ENCODE peak calls at places on chromosomes 2 and 18, in nine cellular contexts. One of them, this sample, is unnamed.

GRCh38 chr18:44036500-44036899 is 644.2 kb upstream of the SETBP1 start:
- DNase-seq in A549: no peak
- DNase-seq in fibroblast of lung: peak; percentile 5
- DNase-seq in PC-3: no peak
- DNase-seq in tibial nerve: peak; percentile 15
- DNase-seq in uterus: no peak
- DNase-seq in left lung: peak; percentile 41
- DNase-seq in transverse colon: no peak
- DNase-seq in mucosa of descending colon: no peak
- DNase-seq in this sample: no peak

GRCh38 chr2:27191107-27191829 is 20.6 kb upstream of the ATRAID start:
- DNase-seq in tibial nerve: no peak
- DNase-seq in fibroblast of lung: peak; percentile 81
- DNase-seq in uterus: peak; percentile 65
- DNase-seq in left lung: no peak
- DNase-seq in mucosa of descending colon: no peak
- DNase-seq in A549: peak; percentile 60
- DNase-seq in transverse colon: peak; percentile 53
- DNase-seq in PC-3: peak; percentile 67
- DNase-seq in this sample: no peak

GRCh38 chr2:88626171-88627054 is 851 bp downstream of the EIF2AK3 start:
- DNase-seq in left lung: peak; percentile 87
- DNase-seq in A549: peak; percentile 14
- DNase-seq in fibroblast of lung: no peak
- DNase-seq in mucosa of descending colon: peak; percentile 71
- DNase-seq in tibial nerve: no peak
- DNase-seq in PC-3: peak; percentile 25
- DNase-seq in transverse colon: peak; percentile 49
- DNase-seq in uterus: peak; percentile 40
- DNase-seq in this sample: no peak

GRCh38 chr2:168256448-168256847 is 9.1 kb upstream of the STK39 start:
- DNase-seq in tibial nerve: no peak
- DNase-seq in transverse colon: peak; percentile 60
- DNase-seq in uterus: no peak
- DNase-seq in left lung: no peak
- DNase-seq in mucosa of descending colon: no peak
- DNase-seq in fibroblast of lung: no peak
- DNase-seq in PC-3: no peak
- DNase-seq in A549: no peak
- DNase-seq in this sample: no peak

GRCh38 chr18:75220786-75221355 is 10.3 kb downstream of the TSHZ1 start:
- DNase-seq in fibroblast of lung: no peak
- DNase-seq in tibial nerve: no peak
- DNase-seq in uterus: no peak
- DNase-seq in transverse colon: no peak
- DNase-seq in A549: no peak
- DNase-seq in mucosa of descending colon: no peak
- DNase-seq in left lung: no peak
- DNase-seq in PC-3: no peak
- DNase-seq in this sample: no peak

GRCh38 chr2:20438334-20439192 is 8.3 kb upstream of the RHOB start:
- DNase-seq in tibial nerve: peak; percentile 39
- DNase-seq in uterus: no peak
- DNase-seq in left lung: no peak
- DNase-seq in A549: peak; percentile 78
- DNase-seq in mucosa of descending colon: no peak
- DNase-seq in fibroblast of lung: peak; percentile 99
- DNase-seq in transverse colon: peak; percentile 57
- DNase-seq in PC-3: peak; percentile 87
- DNase-seq in this sample: no peak

GRCh38 chr18:37006742-37007141 is 177.8 kb downstream of the KIAA1328 start:
- DNase-seq in PC-3: no peak
- DNase-seq in fibroblast of lung: no peak
- DNase-seq in tibial nerve: no peak
- DNase-seq in transverse colon: no peak
- DNase-seq in A549: no peak
- DNase-seq in uterus: no peak
- DNase-seq in left lung: no peak
- DNase-seq in mucosa of descending colon: no peak
- DNase-seq in this sample: no peak

GRCh38 chr2:119808516-119809147 is 48.9 kb downstream of the PTPN4 start:
- DNase-seq in A549: no peak
- DNase-seq in uterus: no peak
- DNase-seq in tibial nerve: no peak
- DNase-seq in fibroblast of lung: no peak
- DNase-seq in mucosa of descending colon: no peak
- DNase-seq in left lung: no peak
- DNase-seq in PC-3: peak; percentile 60
- DNase-seq in transverse colon: no peak
- DNase-seq in this sample: no peak

GRCh38 chr2:219448776-219449476 is 14.3 kb downstream of the SPEG start:
- DNase-seq in fibroblast of lung: no peak
- DNase-seq in left lung: no peak
- DNase-seq in uterus: no peak
- DNase-seq in PC-3: no peak
- DNase-seq in A549: no peak
- DNase-seq in transverse colon: no peak
- DNase-seq in tibial nerve: no peak
- DNase-seq in mucosa of descending colon: no peak
- DNase-seq in this sample: peak; percentile 55

GRCh38 chr2:237705225-237705524 is 77.8 kb downstream of the LRRFIP1 start:
- DNase-seq in fibroblast of lung: no peak
- DNase-seq in mucosa of descending colon: no peak
- DNase-seq in tibial nerve: no peak
- DNase-seq in A549: no peak
- DNase-seq in PC-3: no peak
- DNase-seq in transverse colon: no peak
- DNase-seq in left lung: no peak
- DNase-seq in uterus: no peak
- DNase-seq in this sample: no peak

GRCh38 chr18:6752200-6752873 is 22.8 kb downstream of the ARHGAP28 start:
- DNase-seq in A549: no peak
- DNase-seq in left lung: no peak
- DNase-seq in uterus: no peak
- DNase-seq in tibial nerve: no peak
- DNase-seq in PC-3: no peak
- DNase-seq in fibroblast of lung: peak; percentile 86
- DNase-seq in mucosa of descending colon: no peak
- DNase-seq in transverse colon: no peak
- DNase-seq in this sample: no peak

DNA sequence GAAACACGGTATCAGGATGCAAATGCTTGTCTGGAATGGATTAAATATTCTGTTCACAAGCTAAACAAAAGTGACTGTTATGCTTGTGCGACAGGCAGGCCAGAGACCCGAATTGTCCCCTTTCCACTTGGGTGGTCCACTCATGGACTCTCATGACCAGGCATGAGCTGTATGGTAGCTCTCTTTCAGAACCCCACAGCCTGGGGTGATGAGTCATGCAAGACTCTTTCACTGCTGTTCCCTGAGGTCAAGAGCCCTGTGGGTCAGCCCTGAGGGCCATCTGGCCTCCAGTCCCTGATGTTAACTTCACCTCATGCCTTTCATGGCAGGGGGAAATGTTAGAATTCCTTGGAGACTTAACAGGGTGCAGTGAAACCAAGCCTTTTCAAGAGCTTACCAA is 13.7 kb upstream of the SAP130 start:
- DNase-seq in A549: no peak
- DNase-seq in fibroblast of lung: no peak
- DNase-seq in transverse colon: no peak
- DNase-seq in tibial nerve: no peak
- DNase-seq in left lung: no peak
- DNase-seq in mucosa of descending colon: no peak
- DNase-seq in uterus: no peak
- DNase-seq in PC-3: no peak
- DNase-seq in this sample: no peak
- H3K9me3 ChIP-seq in A549: peaks cover 61% of the 10 kb centered on the region
- H3K9me3 ChIP-seq in fibroblast of lung: no peaks in the 10 kb centered on the region
- H3K9me3 ChIP-seq in transverse colon: peaks cover 23% of the 10 kb centered on the region
- H3K9me3 ChIP-seq in tibial nerve: no peaks in the 10 kb centered on the region
- H3K9me3 ChIP-seq in left lung: peaks cover 47% of the 10 kb centered on the region
- H3K9me3 ChIP-seq in mucosa of descending colon: peaks cover 37% of the 10 kb centered on the region
- H3K9me3 ChIP-seq in uterus: no peaks in the 10 kb centered on the region
- H3K9me3 ChIP-seq in PC-3: peaks cover 43% of the 10 kb centered on the region
- H3K9me3 ChIP-seq in this sample: peaks cover 17% of the 10 kb centered on the region

GRCh38 chr2:39730685-39731302 is 48.3 kb downstream of the THUMPD2 start:
- DNase-seq in mucosa of descending colon: no peak
- DNase-seq in tibial nerve: no peak
- DNase-seq in left lung: no peak
- DNase-seq in transverse colon: no peak
- DNase-seq in PC-3: peak; percentile 66
- DNase-seq in uterus: no peak
- DNase-seq in A549: peak; percentile 25
- DNase-seq in fibroblast of lung: peak; percentile 25
- DNase-seq in this sample: no peak

GRCh38 chr2:39725401-39725800 is 53.7 kb downstream of the THUMPD2 start:
- DNase-seq in mucosa of descending colon: no peak
- DNase-seq in fibroblast of lung: no peak
- DNase-seq in uterus: no peak
- DNase-seq in PC-3: peak; percentile 50
- DNase-seq in A549: no peak
- DNase-seq in tibial nerve: no peak
- DNase-seq in left lung: no peak
- DNase-seq in transverse colon: no peak
- DNase-seq in this sample: no peak

GRCh38 chr2:39730276-39730675 is 48.8 kb downstream of the THUMPD2 start:
- DNase-seq in A549: no peak
- DNase-seq in PC-3: no peak
- DNase-seq in mucosa of descending colon: no peak
- DNase-seq in left lung: no peak
- DNase-seq in uterus: no peak
- DNase-seq in transverse colon: no peak
- DNase-seq in tibial nerve: no peak
- DNase-seq in fibroblast of lung: no peak
- DNase-seq in this sample: no peak

GRCh38 chr2:39731546-39731945 is 47.5 kb downstream of the THUMPD2 start:
- DNase-seq in A549: no peak
- DNase-seq in transverse colon: no peak
- DNase-seq in mucosa of descending colon: no peak
- DNase-seq in PC-3: peak; percentile 18
- DNase-seq in tibial nerve: no peak
- DNase-seq in fibroblast of lung: no peak
- DNase-seq in left lung: no peak
- DNase-seq in uterus: no peak
- DNase-seq in this sample: no peak

GRCh38 chr2:39728941-39729351 is 50.1 kb downstream of the THUMPD2 start:
- DNase-seq in transverse colon: peak; percentile 18
- DNase-seq in PC-3: peak; percentile 57
- DNase-seq in tibial nerve: no peak
- DNase-seq in mucosa of descending colon: peak; percentile 31
- DNase-seq in fibroblast of lung: peak; percentile 42
- DNase-seq in uterus: no peak
- DNase-seq in left lung: peak; percentile 58
- DNase-seq in A549: peak; percentile 36
- DNase-seq in this sample: no peak
- TF ChIP-seq CTCF in transverse colon: peak; percentile 54
- TF ChIP-seq CTCF in PC-3: peak; percentile 94
- TF ChIP-seq CTCF in tibial nerve: peak; percentile 45
- TF ChIP-seq CTCF in mucosa of descending colon: peak; percentile 53
- TF ChIP-seq CTCF in fibroblast of lung: peak; percentile 42
- TF ChIP-seq CTCF in uterus: no peak
- TF ChIP-seq CTCF in left lung: peak; percentile 60
- TF ChIP-seq CTCF in A549: peak; percentile 73
- TF ChIP-seq CTCF in this sample: peak; percentile 78

DNA sequence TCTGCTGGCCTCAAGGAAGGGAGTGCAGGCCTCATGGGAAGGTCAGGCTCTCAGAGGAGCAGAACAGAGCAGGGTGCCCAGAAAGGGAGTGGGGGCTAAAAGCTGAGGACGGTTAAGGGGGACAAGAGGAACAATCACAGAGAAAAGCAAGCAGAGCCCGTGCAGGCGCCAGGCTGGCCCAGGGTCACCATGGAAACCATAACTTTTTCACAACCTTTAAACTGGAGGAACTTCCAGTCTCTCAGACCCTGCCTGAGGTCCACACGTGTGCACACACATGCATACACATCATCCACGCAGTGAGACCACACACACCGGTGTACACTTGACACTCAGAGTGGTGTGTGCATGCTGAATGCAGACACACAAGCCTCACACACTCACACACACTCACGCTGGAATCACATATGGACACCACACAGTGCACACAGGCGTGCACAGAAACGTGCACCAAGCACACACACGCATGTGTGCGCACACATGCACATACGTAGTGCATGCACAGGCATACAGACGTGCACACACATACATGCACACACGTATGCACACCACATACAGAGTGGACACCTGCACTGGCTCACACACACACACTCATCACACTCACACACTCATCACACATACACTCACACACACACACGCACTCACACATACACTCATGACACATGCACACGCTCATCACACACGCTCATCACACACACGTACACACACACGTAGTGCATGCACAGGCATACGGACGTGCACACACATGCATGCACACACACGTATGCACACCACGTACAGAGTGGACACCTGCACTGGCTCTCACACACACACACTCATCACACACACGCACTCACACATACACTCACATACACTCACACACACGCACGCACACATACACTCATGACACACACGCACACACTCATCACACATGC is 37.2 kb upstream of the SNED1 start:
- DNase-seq in tibial nerve: peak; percentile 13
- DNase-seq in PC-3: no peak
- DNase-seq in transverse colon: no peak
- DNase-seq in uterus: no peak
- DNase-seq in left lung: no peak
- DNase-seq in fibroblast of lung: peak; percentile 12
- DNase-seq in A549: no peak
- DNase-seq in mucosa of descending colon: peak; percentile 25
- DNase-seq in this sample: no peak
- H3K4me1 ChIP-seq in tibial nerve: peaks cover 5% of the 10 kb centered on the region
- H3K4me1 ChIP-seq in PC-3: no peaks in the 10 kb centered on the region
- H3K4me1 ChIP-seq in transverse colon: no peaks in the 10 kb centered on the region
- H3K4me1 ChIP-seq in uterus: peaks cover 35% of the 10 kb centered on the region
- H3K4me1 ChIP-seq in left lung: peaks cover 27% of the 10 kb centered on the region
- H3K4me1 ChIP-seq in fibroblast of lung: peaks cover 21% of the 10 kb centered on the region
- H3K4me1 ChIP-seq in A549: peaks cover 4% of the 10 kb centered on the region
- H3K4me1 ChIP-seq in mucosa of descending colon: no peaks in the 10 kb centered on the region
- H3K4me1 ChIP-seq in this sample: no peaks in the 10 kb centered on the region

DNA sequence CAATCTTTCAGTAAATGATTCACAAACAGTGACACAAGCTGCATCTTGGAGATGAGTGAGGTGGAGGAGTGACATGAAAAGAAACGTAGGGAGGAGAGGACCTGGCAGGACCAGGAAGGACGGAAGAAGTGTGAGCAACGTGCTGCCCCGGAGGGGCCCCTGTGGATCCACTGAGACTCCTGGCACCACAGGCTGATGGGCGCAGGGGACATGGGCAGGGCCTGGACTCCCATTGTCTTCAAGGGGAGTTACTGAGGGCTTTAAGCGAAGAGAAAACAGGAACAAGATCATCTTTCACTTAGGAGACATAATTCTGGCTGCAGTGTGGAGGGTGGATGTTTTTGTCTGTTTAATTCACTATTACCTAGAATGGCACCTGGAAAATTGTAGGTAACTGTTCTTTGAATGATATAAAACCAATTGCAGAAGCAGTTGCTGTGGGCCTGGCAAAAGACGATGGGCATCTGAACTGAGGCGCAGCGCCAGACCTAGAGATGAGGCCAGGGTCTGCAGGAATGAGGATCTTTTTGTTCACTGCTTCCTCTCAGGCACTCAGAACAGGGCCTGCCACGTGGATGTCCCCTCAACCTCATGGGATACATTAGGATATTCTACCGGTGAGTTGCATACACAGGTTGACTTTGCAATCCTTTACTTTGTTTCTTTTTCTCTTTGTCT is 156.4 kb downstream of the TMEM18 start:
- DNase-seq in A549: no peak
- DNase-seq in fibroblast of lung: no peak
- DNase-seq in mucosa of descending colon: no peak
- DNase-seq in left lung: no peak
- DNase-seq in transverse colon: no peak
- DNase-seq in tibial nerve: no peak
- DNase-seq in PC-3: no peak
- DNase-seq in uterus: no peak
- DNase-seq in this sample: no peak
- H3K9me3 ChIP-seq in A549: peaks cover 5% of the 10 kb centered on the region
- H3K9me3 ChIP-seq in fibroblast of lung: no peaks in the 10 kb centered on the region
- H3K9me3 ChIP-seq in mucosa of descending colon: no peaks in the 10 kb centered on the region
- H3K9me3 ChIP-seq in left lung: no peaks in the 10 kb centered on the region
- H3K9me3 ChIP-seq in transverse colon: no peaks in the 10 kb centered on the region
- H3K9me3 ChIP-seq in tibial nerve: no peaks in the 10 kb centered on the region
- H3K9me3 ChIP-seq in PC-3: no peaks in the 10 kb centered on the region
- H3K9me3 ChIP-seq in uterus: no peaks in the 10 kb centered on the region
- H3K9me3 ChIP-seq in this sample: no peaks in the 10 kb centered on the region